ENCODE peak calls at places on chromosome 6, in eight cellular contexts. J, K, A, S, T, E, Z and P are unnamed samples.

GRCh38 chr6:38436726-38437465 is 202.8 kb downstream of the BTBD9 start:
- DNase-seq in Z (no peak), E (peak), J (no peak), S (no peak), A (no peak), T (peak), K (no peak), P (no peak)

GRCh38 chr6:161254126-161254753 is 19.6 kb downstream of the AGPAT4 start:
- DNase-seq in A (no peak), K (no peak), E (no peak), J (no peak), S (no peak), Z (no peak), T (no peak), P (no peak)

GRCh38 chr6:294656-295565 is 2.6 kb downstream of the DUSP22 start:
- DNase-seq in K (no peak), A (no peak), E (no peak), S (no peak), J (no peak), Z (no peak), T (no peak), P (no peak)

GRCh38 chr6:7881765-7882500 is 28.7 kb downstream of the TXNDC5 start:
- DNase-seq in Z (no peak), S (no peak), E (no peak), K (no peak), A (no peak), J (no peak), T (no peak), P (no peak)

GRCh38 chr6:137829641-137830083 is 37.4 kb upstream of the TNFAIP3 start:
- DNase-seq in T (no peak), A (no peak), Z (no peak), S (no peak), E (no peak), J (no peak), K (no peak), P (no peak)

GRCh38 chr6:160348552-160349441 is 619 bp downstream of the SLC22A3 start:
- DNase-seq in A (no peak), E (no peak), K (peak), T (no peak), S (no peak), Z (no peak), J (no peak), P (no peak)

GRCh38 chr6:19375613-19376012 is 461.6 kb upstream of the ID4 start:
- DNase-seq in K (no peak), S (no peak), T (no peak), Z (no peak), J (no peak), A (no peak), E (no peak), P (no peak)

GRCh38 chr6:35719830-35720733 is 16.8 kb upstream of the ARMC12 start:
- DNase-seq in Z (no peak), K (no peak), A (no peak), T (no peak), E (no peak), S (peak), J (no peak), P (no peak)

GRCh38 chr6:144190593-144190992 is 40.3 kb downstream of the STX11 start:
- DNase-seq in Z (no peak), S (no peak), K (no peak), E (peak), T (no peak), A (no peak), J (no peak), P (no peak)

GRCh38 chr6:111129003-111129402 is 41.7 kb downstream of the SLC16A10 start:
- DNase-seq in J (no peak), K (no peak), S (no peak), A (no peak), T (no peak), Z (no peak), E (peak), P (no peak)

GRCh38 chr6:108359901-108360882 is 65.3 kb downstream of the AFG1L start:
- DNase-seq in Z (no peak), S (no peak), A (no peak), J (no peak), T (no peak), E (no peak), K (no peak), P (no peak)

GRCh38 chr6:168968228-168968627 is 285.4 kb downstream of the THBS2 start:
- DNase-seq in K (peak), E (peak), J (peak), A (no peak), Z (no peak), T (no peak), S (peak), P (no peak)

GRCh38 chr6:147530132-147531060 is 21.9 kb downstream of the SAMD5 start:
- DNase-seq in K (no peak), Z (no peak), T (no peak), E (peak), S (no peak), A (no peak), J (no peak), P (no peak)

GRCh38 chr6:40999498-41000070 is 39.4 kb downstream of the UNC5CL start:
- DNase-seq in S (peak), Z (no peak), E (peak), T (no peak), K (no peak), A (no peak), J (peak), P (no peak)

GRCh38 chr6:21186479-21187055 is 407.0 kb upstream of the SOX4 start:
- DNase-seq in A (no peak), S (no peak), T (no peak), Z (no peak), J (no peak), E (no peak), K (no peak), P (no peak)

GRCh38 chr6:14841901-14842421 is 403.9 kb upstream of the JARID2 start:
- DNase-seq in K (no peak), J (no peak), E (no peak), A (no peak), Z (no peak), T (no peak), S (peak), P (no peak)

GRCh38 chr6:158793432-158793831 is 25.7 kb downstream of the EZR start:
- DNase-seq in Z (no peak), J (peak), K (peak), T (peak), A (no peak), S (no peak), E (no peak), P (no peak)

GRCh38 chr6:43007126-43007525 is 6.6 kb downstream of the MEA1 start:
- DNase-seq in S (no peak), T (no peak), K (no peak), J (no peak), A (no peak), Z (no peak), E (no peak), P (no peak)

GRCh38 chr6:20126102-20126752 is 86.0 kb downstream of the MBOAT1 start:
- DNase-seq in J (no peak), E (no peak), T (no peak), S (no peak), K (no peak), Z (no peak), A (no peak), P (no peak)

GRCh38 chr6:118982256-118982911 is 47.4 kb upstream of the MCM9 start:
- DNase-seq in Z (no peak), E (peak), A (no peak), S (no peak), T (no peak), K (no peak), J (no peak), P (no peak)